ENCODE peak calls at places on chromosomes 1 and 21, in eight cellular contexts. Y, T, L, R, M, A, J and Q are unnamed samples.

GRCh38 chr1:165531021-165531420 is 12.8 kb upstream of the LRRC52 start:
- DNase-seq in M (no peak), L (no peak), Y (no peak), A (no peak), R (no peak), J (no peak), T (no peak), Q (no peak)

GRCh38 chr1:107777664-107778047 is 187.3 kb downstream of the VAV3 start:
- DNase-seq in M (no peak), A (no peak), J (no peak), R (no peak), T (no peak), Y (no peak), L (no peak), Q (no peak)

GRCh38 chr1:221335161-221336101 is 406.5 kb downstream of the DUSP10 start:
- DNase-seq in M (no peak), A (peak; percentile 59), Y (no peak), T (no peak), L (peak; percentile 9), R (peak; percentile 98), J (peak; percentile 73), Q (peak; percentile 94)

GRCh38 chr1:154157520-154158306 is 2.8 kb upstream of the NUP210L start:
- DNase-seq in L (peak; percentile 56), Y (no peak), M (peak; percentile 48), R (no peak), T (peak; percentile 85), J (peak; percentile 88), A (peak; percentile 15), Q (no peak)

GRCh38 chr1:119279441-119280415 is 88.9 kb upstream of the HAO2 start:
- DNase-seq in M (no peak), L (no peak), R (peak; percentile 80), T (no peak), Y (no peak), A (no peak), J (no peak), Q (peak; percentile 94)

GRCh38 chr1:14737561-14738094 is 139.1 kb downstream of the KAZN start:
- DNase-seq in R (no peak), A (no peak), T (no peak), J (no peak), M (no peak), Y (no peak), L (no peak), Q (no peak)

GRCh38 chr1:172863031-172863430 is 187.7 kb downstream of the TNFSF18 start:
- DNase-seq in Y (no peak), L (no peak), A (no peak), M (no peak), R (no peak), J (no peak), T (no peak), Q (no peak)

GRCh38 chr1:154971341-154971998 is 923 bp upstream of the SHC1 start:
- DNase-seq in R (no peak), J (no peak), A (no peak), L (no peak), M (no peak), T (no peak), Y (peak; percentile 51), Q (no peak)

GRCh38 chr1:60589046-60589748 is 493.2 kb upstream of the NFIA start:
- DNase-seq in L (no peak), A (no peak), T (no peak), M (no peak), R (no peak), J (no peak), Y (no peak), Q (no peak)

GRCh38 chr1:53697671-53698380 is 41.1 kb downstream of the GLIS1 start:
- DNase-seq in R (peak; percentile 80), J (peak; percentile 45), A (no peak), L (no peak), T (no peak), M (no peak), Y (peak; percentile 37), Q (peak; percentile 69)

GRCh38 chr1:95582191-95582590 is 348.2 kb downstream of the RWDD3 start:
- DNase-seq in J (no peak), Y (no peak), L (no peak), M (no peak), R (no peak), A (peak; percentile 20), T (no peak), Q (no peak)

GRCh38 chr21:43193651-43194302 is 25.0 kb downstream of the CRYAA start:
- DNase-seq in R (no peak), L (peak; percentile 30), T (no peak), Y (peak; percentile 65), J (peak; percentile 77), M (no peak), A (no peak), Q (peak; percentile 75)

GRCh38 chr1:193451606-193452005 is 265.2 kb upstream of the B3GALT2 start:
- DNase-seq in R (no peak), J (no peak), L (no peak), M (no peak), A (no peak), T (no peak), Y (no peak), Q (no peak)

GRCh38 chr1:154557248-154557938 is 1.1 kb downstream of the UBE2Q1 start:
- DNase-seq in J (no peak), Y (no peak), T (no peak), L (no peak), R (no peak), A (no peak), M (no peak), Q (no peak)

GRCh38 chr1:63223426-63223825 is 98.9 kb upstream of the FOXD3 start:
- DNase-seq in M (no peak), A (no peak), R (no peak), J (no peak), Y (no peak), T (no peak), L (no peak), Q (no peak)

GRCh38 chr1:201645956-201646355 is 107.0 kb downstream of the NAV1 start:
- DNase-seq in R (peak; percentile 51), L (no peak), T (no peak), M (no peak), Y (no peak), A (no peak), J (no peak), Q (peak; percentile 72)

GRCh38 chr1:71804140-71804539 is 478.2 kb downstream of the NEGR1 start:
- DNase-seq in T (no peak), L (no peak), Y (no peak), M (no peak), R (no peak), A (no peak), J (no peak), Q (no peak)

GRCh38 chr1:39539252-39539790 is 37.3 kb downstream of the PABPC4 start:
- DNase-seq in T (peak; percentile 62), M (no peak), A (peak; percentile 42), Y (peak; percentile 78), J (peak; percentile 56), L (peak; percentile 100), R (peak; percentile 75), Q (peak; percentile 71)

GRCh38 chr1:180169641-180170155 is 15.0 kb downstream of the QSOX1 start:
- DNase-seq in J (no peak), R (no peak), Y (peak; percentile 66), A (no peak), M (no peak), L (no peak), T (peak; percentile 13), Q (no peak)

GRCh38 chr1:186303911-186304310 is 71.1 kb downstream of the TPR start:
- DNase-seq in R (no peak), T (no peak), Y (no peak), L (no peak), M (no peak), J (no peak), A (no peak), Q (no peak)

GRCh38 chr1:183195146-183195571 is 9.1 kb downstream of the LAMC2 start:
- DNase-seq in A (no peak), T (no peak), R (no peak), M (no peak), L (no peak), Y (no peak), J (no peak), Q (peak; percentile 15)

GRCh38 chr1:155196103-155196892 is 11.4 kb downstream of the THBS3 start:
- DNase-seq in R (no peak), A (no peak), L (no peak), Y (no peak), M (no peak), T (no peak), J (no peak), Q (no peak)

GRCh38 chr1:201310986-201311355 is 27.7 kb downstream of the PKP1 start:
- DNase-seq in Y (no peak), T (no peak), L (no peak), M (no peak), R (no peak), A (peak; percentile 89), J (no peak), Q (peak; percentile 29)

GRCh38 chr21:34034369-34035014 is 38.9 kb upstream of the MRPS6 start:
- DNase-seq in Y (no peak), T (no peak), M (no peak), A (no peak), J (no peak), L (no peak), R (no peak), Q (no peak)

GRCh38 chr1:222546548-222547259 is 1.2 kb downstream of the HHIPL2 start:
- DNase-seq in A (peak; percentile 57), J (peak; percentile 23), Y (no peak), L (no peak), R (peak; percentile 82), M (no peak), T (no peak), Q (peak; percentile 82)

GRCh38 chr1:61083014-61083798 is 845 bp downstream of the NFIA start:
- DNase-seq in L (no peak), M (no peak), T (peak; percentile 23), A (peak; percentile 15), J (no peak), Y (peak; percentile 84), R (no peak), Q (peak; percentile 31)

GRCh38 chr1:99580451-99580850 is 65.5 kb upstream of the PALMD start:
- DNase-seq in L (no peak), J (no peak), Y (no peak), T (no peak), A (no peak), R (peak; percentile 9), M (no peak), Q (peak; percentile 49)

GRCh38 chr21:18499761-18500376 is 96.3 kb upstream of the TMPRSS15 start:
- DNase-seq in J (peak; percentile 49), L (no peak), R (peak; percentile 4), A (peak; percentile 66), T (peak; percentile 45), Y (no peak), M (no peak), Q (peak; percentile 4)

GRCh38 chr1:159800177-159800935 is 1.8 kb upstream of the FCRL6 start:
- DNase-seq in T (peak; percentile 45), J (peak; percentile 77), M (no peak), Y (no peak), L (peak; percentile 55), R (no peak), A (no peak), Q (no peak)

GRCh38 chr1:84750110-84750509 is 59.8 kb upstream of the SSX2IP start:
- DNase-seq in A (no peak), M (no peak), T (no peak), L (no peak), R (no peak), Y (no peak), J (no peak), Q (no peak)

GRCh38 chr1:186858923-186859322 is 30.2 kb downstream of the PLA2G4A start:
- DNase-seq in A (no peak), T (no peak), J (no peak), R (peak; percentile 33), M (no peak), L (no peak), Y (no peak), Q (peak; percentile 37)

GRCh38 chr1:6614019-6614952 is 755 bp downstream of the PHF13 start:
- DNase-seq in J (no peak), R (no peak), A (peak; percentile 44), Y (peak; percentile 94), M (peak; percentile 42), L (no peak), T (peak; percentile 79), Q (peak; percentile 27)

GRCh38 chr21:45791562-45792418 is 148.3 kb downstream of the PCBP3 start:
- DNase-seq in M (no peak), L (no peak), T (no peak), J (no peak), Y (no peak), A (no peak), R (no peak), Q (no peak)

GRCh38 chr1:26529405-26529654 is 231 bp upstream of the RPS6KA1 start:
- DNase-seq in R (no peak), L (no peak), M (no peak), A (no peak), J (no peak), T (no peak), Y (no peak), Q (no peak)